ENCODE peak calls at places on chromosome 20, in eight cellular contexts. O, Q, I, N, A, R, U and P are unnamed samples.

GRCh38 chr20:1323830-1324597 is 4.9 kb downstream of the SDCBP2 start:
- DNase-seq in A (no peak), N (no peak), U (no peak), R (no peak), O (peak), I (no peak), Q (no peak), P (no peak)

GRCh38 chr20:45028424-45029136 is 62.3 kb downstream of the STK4 start:
- DNase-seq in I (no peak), O (no peak), U (no peak), N (no peak), A (no peak), Q (no peak), R (no peak), P (no peak)

GRCh38 chr20:33419140-33419974 is 18.0 kb upstream of the CDK5RAP1 start:
- DNase-seq in N (no peak), A (no peak), Q (no peak), R (no peak), I (no peak), O (peak), U (no peak), P (peak)

GRCh38 chr20:50844430-50845100 is 49.7 kb downstream of the BCAS4 start:
- DNase-seq in N (no peak), Q (peak), U (no peak), A (no peak), I (no peak), O (no peak), R (no peak), P (no peak)

GRCh38 chr20:11467436-11467835 is 450.3 kb upstream of the BTBD3 start:
- DNase-seq in R (no peak), Q (no peak), I (no peak), O (no peak), A (no peak), N (no peak), U (no peak), P (no peak)

GRCh38 chr20:45501600-45501999 is 13.8 kb downstream of the SPINT3 start:
- DNase-seq in I (no peak), A (no peak), U (no peak), Q (no peak), O (no peak), R (peak), N (no peak), P (peak)

GRCh38 chr20:20027284-20027683 is 10.1 kb downstream of the NAA20 start:
- DNase-seq in Q (no peak), I (no peak), A (no peak), O (no peak), R (no peak), N (no peak), U (no peak), P (no peak)

GRCh38 chr20:24995741-24996448 is 3.3 kb upstream of the APMAP start:
- DNase-seq in N (no peak), Q (no peak), A (no peak), U (no peak), O (peak), I (peak), R (no peak), P (no peak)

GRCh38 chr20:48126227-48126740 is 341.0 kb upstream of the SULF2 start:
- DNase-seq in U (no peak), A (no peak), R (no peak), O (no peak), Q (no peak), I (no peak), N (no peak), P (peak)

GRCh38 chr20:61290721-61291120 is 38.7 kb downstream of the CDH4 start:
- DNase-seq in O (no peak), Q (no peak), N (no peak), R (no peak), A (no peak), U (no peak), I (no peak), P (no peak)

GRCh38 chr20:33730946-33731692 is 677 bp upstream of the ZNF341 start:
- DNase-seq in U (no peak), O (no peak), Q (no peak), A (no peak), R (no peak), I (no peak), N (no peak), P (no peak)

GRCh38 chr20:38165089-38165965 is at the start of gene TGM2:
- DNase-seq in I (peak), O (peak), R (peak), N (no peak), U (peak), Q (peak), A (peak), P (peak)

GRCh38 chr20:38197217-38198008 is 32.3 kb upstream of the TGM2 start:
- DNase-seq in O (peak), N (no peak), I (no peak), Q (no peak), R (no peak), U (no peak), A (no peak), P (no peak)

GRCh38 chr20:37680420-37680819 is 13.4 kb upstream of the CTNNBL1 start:
- DNase-seq in O (no peak), A (no peak), N (no peak), I (no peak), R (no peak), U (no peak), Q (no peak), P (no peak)

GRCh38 chr20:1817577-1818211 is 77.5 kb upstream of the SIRPA start:
- DNase-seq in U (no peak), R (no peak), I (no peak), A (no peak), N (no peak), Q (no peak), O (peak), P (no peak)

GRCh38 chr20:44646023-44646640 is 5.4 kb downstream of the ADA start:
- DNase-seq in U (no peak), A (no peak), Q (no peak), R (no peak), O (no peak), N (peak), I (peak), P (no peak)

GRCh38 chr20:63071541-63072181 is 64.9 kb upstream of the BHLHE23 start:
- DNase-seq in R (no peak), Q (no peak), O (no peak), N (no peak), U (peak), A (no peak), I (peak), P (peak)

GRCh38 chr20:3250091-3250504 is 11.1 kb upstream of the SLC4A11 start:
- DNase-seq in R (no peak), I (no peak), A (peak), O (no peak), U (no peak), N (no peak), Q (no peak), P (peak)